ENCODE peak calls at places on chromosomes 2 and 18, in seven cellular contexts. Z is neural progenitor cell; S is CD4-positive, CD25-positive, alpha-beta regulatory T cell; Y is right cardiac atrium; T is IMR-90; E is fibroblast of the aortic adventitia; N is pancreas. U is an unnamed sample.

GRCh38 chr2:57760448-57760847 is 286.2 kb upstream of the VRK2 start:
- DNase-seq in Z (peak), S (no peak), Y (no peak), T (no peak), E (no peak), N (no peak), U (no peak)

GRCh38 chr2:215410932-215411285 is 25.0 kb downstream of the FN1 start:
- DNase-seq in Z (no peak), S (no peak), Y (no peak), T (peak), E (peak), N (no peak), U (no peak)

GRCh38 chr2:189633392-189633811 is 27.9 kb upstream of the ASNSD1 start:
- DNase-seq in Z (no peak), S (no peak), Y (no peak), T (no peak), E (peak), N (no peak), U (no peak)

GRCh38 chr18:63963610-63964256 is 6.1 kb upstream of the SERPINB8 start:
- DNase-seq in Z (peak), S (peak), Y (peak), T (peak), E (peak), N (peak), U (no peak)

GRCh38 chr2:240269886-240270285 is 129.4 kb upstream of the OTOS start:
- DNase-seq in Z (no peak), S (no peak), Y (no peak), T (no peak), E (no peak), N (no peak), U (no peak)

GRCh38 chr2:197163755-197164753 is 146.5 kb downstream of the ANKRD44 start:
- DNase-seq in Z (peak), S (no peak), Y (peak), T (no peak), E (no peak), N (no peak), U (peak)

GRCh38 chr2:55111570-55112228 is 61.4 kb upstream of the RTN4 start:
- DNase-seq in Z (no peak), S (no peak), Y (peak), T (peak), E (peak), N (no peak), U (peak)

GRCh38 chr2:132417430-132418035 is 928 bp downstream of the GPR39 start:
- DNase-seq in Z (no peak), S (no peak), Y (no peak), T (no peak), E (no peak), N (no peak), U (no peak)

GRCh38 chr2:51350100-51350499 is 318.2 kb upstream of the NRXN1 start:
- DNase-seq in Z (no peak), S (no peak), Y (no peak), T (peak), E (peak), N (no peak), U (no peak)

DNA sequence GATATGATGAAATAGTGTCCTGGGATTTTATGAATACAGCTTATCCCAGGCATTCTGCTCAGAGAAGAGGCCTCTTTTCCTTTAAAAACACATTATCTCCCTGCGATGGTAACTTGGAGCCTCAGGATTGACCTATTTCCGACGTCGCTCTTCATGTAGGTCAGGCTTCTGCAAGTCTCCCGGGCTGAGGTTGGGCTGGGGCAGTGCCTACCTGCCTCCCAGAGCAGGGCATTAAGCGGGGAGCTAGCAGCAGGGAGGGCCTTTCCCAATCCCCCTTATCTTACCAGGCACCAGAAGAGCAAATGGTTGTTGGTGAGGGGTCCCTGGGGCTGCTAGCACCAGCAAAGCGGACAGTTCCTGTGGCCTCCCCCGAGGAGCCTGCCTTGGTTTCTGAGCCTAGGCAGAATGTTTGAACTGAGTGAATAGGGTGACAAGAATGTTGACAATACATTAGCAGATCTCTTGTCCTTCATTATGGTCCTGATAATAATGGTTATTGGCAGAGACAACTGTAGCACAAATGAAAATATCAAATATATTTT is 60.2 kb downstream of the TRPM8 start:
- DNase-seq in Z (peak), S (no peak), Y (no peak), T (no peak), E (no peak), N (no peak), U (no peak)
- H3K4me3 ChIP-seq in Z (no peak), S (no peak), Y (no peak), T (no peak), E (no peak), N (no peak), U (no peak)

GRCh38 chr2:169073211-169073971 is 4.0 kb downstream of the DHRS9 start:
- DNase-seq in Z (no peak), S (no peak), Y (no peak), T (no peak), E (no peak), N (no peak), U (no peak)
- H3K4me3 ChIP-seq in Z (no peak), S (no peak), Y (no peak), T (no peak), E (no peak), N (no peak), U (no peak)

DNA sequence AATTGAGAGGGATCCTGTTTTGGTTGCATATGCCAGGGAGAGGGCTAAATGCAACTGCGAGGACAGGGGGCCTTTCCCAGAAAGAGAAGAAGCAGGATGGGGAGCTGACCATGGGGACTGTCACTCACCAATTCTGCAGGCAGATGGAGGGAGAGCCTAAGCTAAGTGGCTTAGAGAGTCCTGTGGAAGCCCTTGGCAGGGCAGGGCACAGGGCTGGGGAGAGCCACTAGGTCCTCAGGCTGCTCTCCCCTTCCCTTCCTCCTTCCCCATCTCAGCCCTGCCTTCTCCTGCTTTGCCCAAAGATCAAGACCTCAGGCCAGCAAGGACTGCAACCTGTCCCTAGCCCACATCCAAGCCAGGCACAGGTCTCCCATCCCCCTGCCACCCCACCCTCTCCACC is 24.4 kb upstream of the CATIP start:
- DNase-seq in Z (no peak), S (no peak), Y (no peak), T (no peak), E (no peak), N (no peak), U (no peak)
- H3K4me3 ChIP-seq in Z (no peak), S (no peak), Y (no peak), T (no peak), E (no peak), N (no peak), U (no peak)

GRCh38 chr18:25503567-25504081 is 151.7 kb upstream of the ZNF521 start:
- DNase-seq in Z (peak), S (no peak), Y (peak), T (peak), E (peak), N (peak), U (peak)
- H3K4me3 ChIP-seq in Z (peak), S (no peak), Y (peak), T (peak), E (peak), N (no peak), U (peak)

GRCh38 chr2:222318026-222318711 is 19.4 kb upstream of the PAX3 start:
- DNase-seq in Z (peak), S (no peak), Y (no peak), T (peak), E (peak), N (no peak), U (no peak)
- H3K4me3 ChIP-seq in Z (peak), S (peak), Y (peak), T (peak), E (peak), N (no peak), U (peak)

GRCh38 chr18:55422456-55423185 is 165.4 kb downstream of the TCF4 start:
- DNase-seq in Z (no peak), S (no peak), Y (peak), T (peak), E (peak), N (no peak), U (no peak)
- H3K4me3 ChIP-seq in Z (no peak), S (no peak), Y (peak), T (peak), E (peak), N (no peak), U (peak)

GRCh38 chr2:73987109-73987947 is 2.6 kb downstream of the TET3 start:
- DNase-seq in Z (peak), S (no peak), Y (peak), T (peak), E (no peak), N (peak), U (no peak)
- H3K4me3 ChIP-seq in Z (no peak), S (peak), Y (peak), T (no peak), E (no peak), N (no peak), U (peak)

U was measured in dorsolateral prefrontal cortex.